ENCODE peak calls at places on chromosomes 6 and 20, in five cellular contexts. F is kidney glomerular epithelial cell, Z is right cardiac atrium, M is fibroblast of lung, C is iPS DF 19.7. K is an unnamed sample.

GRCh38 chr20:15475483-15475882 is 1097.8 kb downstream of the KIF16B start:
- DNase-seq in F (no peak), Z (peak; percentile 76), M (no peak), C (no peak), K (no peak)

GRCh38 chr20:46040902-46041535 is 12.0 kb downstream of the SLC12A5 start:
- DNase-seq in F (no peak), Z (peak; percentile 70), M (peak; percentile 25), C (no peak), K (peak; percentile 56)

GRCh38 chr20:9794831-9795230 is 44.0 kb downstream of the PAK5 start:
- DNase-seq in F (no peak), Z (no peak), M (no peak), C (no peak), K (no peak)

GRCh38 chr6:17932362-17932852 is 55.0 kb downstream of the KIF13A start:
- DNase-seq in F (no peak), Z (peak; percentile 74), M (peak; percentile 83), C (no peak), K (no peak)

GRCh38 chr6:98827295-98828159 is 6.8 kb upstream of the POU3F2 start:
- DNase-seq in F (no peak), Z (no peak), M (no peak), C (no peak), K (no peak)

GRCh38 chr6:118581489-118581959 is 33.4 kb downstream of the PLN start:
- DNase-seq in F (no peak), Z (peak; percentile 44), M (peak; percentile 74), C (no peak), K (no peak)

GRCh38 chr6:52552278-52552643 is 24.6 kb downstream of the TRAM2 start:
- DNase-seq in F (no peak), Z (no peak), M (no peak), C (no peak), K (no peak)

GRCh38 chr6:36598326-36598725 is 4.2 kb downstream of the SRSF3 start:
- DNase-seq in F (no peak), Z (no peak), M (no peak), C (no peak), K (no peak)

GRCh38 chr6:170047813-170048212 is 243.1 kb downstream of the DLL1 start:
- DNase-seq in F (no peak), Z (no peak), M (no peak), C (no peak), K (no peak)

GRCh38 chr6:4032475-4032874 is 46.5 kb downstream of the FAM217A start:
- DNase-seq in F (no peak), Z (no peak), M (no peak), C (no peak), K (no peak)

GRCh38 chr20:10658051-10658823 is 15.6 kb downstream of the JAG1 start:
- DNase-seq in F (peak; percentile 71), Z (no peak), M (no peak), C (no peak), K (no peak)

GRCh38 chr6:33320315-33321181 is 3.0 kb upstream of the ZBTB22 start:
- DNase-seq in F (peak; percentile 69), Z (peak; percentile 91), M (peak; percentile 94), C (no peak), K (no peak)

GRCh38 chr6:6790891-6791290 is 202.4 kb downstream of the LY86 start:
- DNase-seq in F (peak; percentile 78), Z (no peak), M (no peak), C (no peak), K (no peak)

GRCh38 chr6:148565931-148566663 is 180.7 kb upstream of the UST start:
- DNase-seq in F (peak; percentile 75), Z (peak; percentile 68), M (peak; percentile 85), C (no peak), K (no peak)

GRCh38 chr6:52994031-52994788 is 874 bp downstream of the GSTA4 start:
- DNase-seq in F (peak; percentile 38), Z (peak; percentile 56), M (peak; percentile 56), C (no peak), K (no peak)

GRCh38 chr6:130946076-130946475 is 117.0 kb downstream of the EPB41L2 start:
- DNase-seq in F (no peak), Z (no peak), M (peak; percentile 71), C (no peak), K (no peak)

GRCh38 chr6:138563231-138563630 is 63.9 kb upstream of the NHSL1 start:
- DNase-seq in F (no peak), Z (no peak), M (no peak), C (no peak), K (no peak)

GRCh38 chr6:15535495-15536200 is 127.2 kb downstream of the DTNBP1 start:
- DNase-seq in F (no peak), Z (no peak), M (no peak), C (no peak), K (no peak)

GRCh38 chr6:13814938-13815575 is 700 bp upstream of the MCUR1 start:
- DNase-seq in F (no peak), Z (no peak), M (peak; percentile 11), C (no peak), K (no peak)

GRCh38 chr20:3808141-3808479 is 12.0 kb downstream of the CDC25B start:
- DNase-seq in F (peak; percentile 69), Z (peak; percentile 94), M (peak; percentile 98), C (no peak), K (no peak)

GRCh38 chr6:107642348-107643347 is 152.7 kb downstream of the SOBP start:
- DNase-seq in F (no peak), Z (no peak), M (no peak), C (no peak), K (peak; percentile 33)

GRCh38 chr6:32086661-32087573 is 22.2 kb downstream of the TNXB start:
- DNase-seq in F (peak; percentile 88), Z (no peak), M (peak; percentile 57), C (no peak), K (no peak)

GRCh38 chr6:21885101-21885500 is 291.6 kb downstream of the SOX4 start:
- DNase-seq in F (no peak), Z (no peak), M (no peak), C (no peak), K (no peak)

GRCh38 chr20:42024653-42025052 is 406.5 kb upstream of the CHD6 start:
- DNase-seq in F (no peak), Z (no peak), M (no peak), C (no peak), K (peak; percentile 6)

GRCh38 chr6:134813146-134813545 is 136.8 kb downstream of the ALDH8A1 start:
- DNase-seq in F (no peak), Z (no peak), M (peak; percentile 61), C (no peak), K (no peak)

GRCh38 chr6:84773133-84773430 is 8.7 kb upstream of the TBX18 start:
- DNase-seq in F (no peak), Z (no peak), M (no peak), C (no peak), K (no peak)

GRCh38 chr20:62980970-62981369 is 25.8 kb downstream of the BHLHE23 start:
- DNase-seq in F (no peak), Z (no peak), M (no peak), C (no peak), K (peak; percentile 68)

GRCh38 chr6:113190170-113190569 is 667.0 kb upstream of the MARCKS start:
- DNase-seq in F (no peak), Z (no peak), M (peak; percentile 11), C (no peak), K (no peak)

GRCh38 chr6:17354700-17355403 is 38.5 kb upstream of the CAP2 start:
- DNase-seq in F (no peak), Z (no peak), M (peak; percentile 8), C (no peak), K (no peak)

GRCh38 chr20:58219342-58219700 is 9.1 kb downstream of the ANKRD60 start:
- DNase-seq in F (no peak), Z (no peak), M (peak; percentile 74), C (no peak), K (no peak)

GRCh38 chr6:160931378-160932343 is 59.9 kb upstream of the MAP3K4 start:
- DNase-seq in F (no peak), Z (no peak), M (no peak), C (no peak), K (peak; percentile 28)

K was measured in KBM-7.